ENCODE peak calls at places on chromosome 9, in five cellular contexts. One of them, this sample, is unnamed.

GRCh38 chr9:5617749-5618148 is 11.2 kb upstream of the RIC1 start:
- DNase-seq in ovary: no peak
- DNase-seq in esophagus squamous epithelium: no peak
- DNase-seq in neuronal stem cell: no peak
- DNase-seq in uterus: no peak
- DNase-seq in this sample: no peak

GRCh38 chr9:80619356-80619755 is 1047.6 kb downstream of the TLE4 start:
- DNase-seq in ovary: no peak
- DNase-seq in esophagus squamous epithelium: no peak
- DNase-seq in neuronal stem cell: no peak
- DNase-seq in uterus: no peak
- DNase-seq in this sample: no peak

GRCh38 chr9:101307524-101308213 is 77.1 kb downstream of the BAAT start:
- DNase-seq in esophagus squamous epithelium: no peak
- DNase-seq in neuronal stem cell: no peak
- DNase-seq in ovary: no peak
- DNase-seq in uterus: no peak
- DNase-seq in this sample: no peak

GRCh38 chr9:120324996-120325642 is 254.8 kb downstream of the CDK5RAP2 start:
- DNase-seq in esophagus squamous epithelium: no peak
- DNase-seq in neuronal stem cell: no peak
- DNase-seq in ovary: no peak
- DNase-seq in uterus: no peak
- DNase-seq in this sample: no peak

GRCh38 chr9:125878241-125878640 is 131.1 kb downstream of the PBX3 start:
- DNase-seq in neuronal stem cell: no peak
- DNase-seq in esophagus squamous epithelium: no peak
- DNase-seq in ovary: no peak
- DNase-seq in uterus: no peak
- DNase-seq in this sample: no peak

GRCh38 chr9:111872886-111873285 is 23.7 kb upstream of the UGCG start:
- DNase-seq in neuronal stem cell: no peak
- DNase-seq in ovary: no peak
- DNase-seq in esophagus squamous epithelium: no peak
- DNase-seq in uterus: no peak
- DNase-seq in this sample: no peak

GRCh38 chr9:37455884-37456647 is 9.2 kb downstream of the ZBTB5 start:
- DNase-seq in ovary: no peak
- DNase-seq in uterus: no peak
- DNase-seq in esophagus squamous epithelium: no peak
- DNase-seq in neuronal stem cell: no peak
- DNase-seq in this sample: no peak

GRCh38 chr9:10613413-10613812 is 611 bp upstream of the PTPRD start:
- DNase-seq in uterus: no peak
- DNase-seq in ovary: no peak
- DNase-seq in neuronal stem cell: no peak
- DNase-seq in esophagus squamous epithelium: no peak
- DNase-seq in this sample: no peak

GRCh38 chr9:109115931-109116541 is 3.7 kb downstream of the TMEM245 start:
- DNase-seq in ovary: peak
- DNase-seq in uterus: peak
- DNase-seq in neuronal stem cell: no peak
- DNase-seq in esophagus squamous epithelium: no peak
- DNase-seq in this sample: no peak

GRCh38 chr9:114433086-114433485 is 45.3 kb upstream of the AKNA start:
- DNase-seq in ovary: peak
- DNase-seq in uterus: no peak
- DNase-seq in neuronal stem cell: no peak
- DNase-seq in esophagus squamous epithelium: no peak
- DNase-seq in this sample: no peak

GRCh38 chr9:132062768-132063167 is 16.9 kb downstream of the MED27 start:
- DNase-seq in uterus: no peak
- DNase-seq in neuronal stem cell: no peak
- DNase-seq in ovary: no peak
- DNase-seq in esophagus squamous epithelium: no peak
- DNase-seq in this sample: no peak

GRCh38 chr9:68913054-68913453 is 100.9 kb downstream of the PRKACG start:
- DNase-seq in esophagus squamous epithelium: no peak
- DNase-seq in ovary: no peak
- DNase-seq in uterus: no peak
- DNase-seq in neuronal stem cell: no peak
- DNase-seq in this sample: no peak

GRCh38 chr9:26260238-26260637 is 582.0 kb upstream of the TUSC1 start:
- DNase-seq in neuronal stem cell: no peak
- DNase-seq in uterus: no peak
- DNase-seq in ovary: no peak
- DNase-seq in esophagus squamous epithelium: no peak
- DNase-seq in this sample: no peak

GRCh38 chr9:5629312-5630037 is 568 bp downstream of the RIC1 start:
- DNase-seq in neuronal stem cell: peak
- DNase-seq in esophagus squamous epithelium: no peak
- DNase-seq in uterus: no peak
- DNase-seq in ovary: peak
- DNase-seq in this sample: no peak

GRCh38 chr9:131194767-131195166 is 69.4 kb downstream of the NUP214 start:
- DNase-seq in ovary: no peak
- DNase-seq in neuronal stem cell: no peak
- DNase-seq in uterus: no peak
- DNase-seq in esophagus squamous epithelium: no peak
- DNase-seq in this sample: no peak

GRCh38 chr9:118262191-118262590 is 558.0 kb downstream of the TLR4 start:
- DNase-seq in ovary: no peak
- DNase-seq in uterus: no peak
- DNase-seq in esophagus squamous epithelium: no peak
- DNase-seq in neuronal stem cell: no peak
- DNase-seq in this sample: no peak

DNA sequence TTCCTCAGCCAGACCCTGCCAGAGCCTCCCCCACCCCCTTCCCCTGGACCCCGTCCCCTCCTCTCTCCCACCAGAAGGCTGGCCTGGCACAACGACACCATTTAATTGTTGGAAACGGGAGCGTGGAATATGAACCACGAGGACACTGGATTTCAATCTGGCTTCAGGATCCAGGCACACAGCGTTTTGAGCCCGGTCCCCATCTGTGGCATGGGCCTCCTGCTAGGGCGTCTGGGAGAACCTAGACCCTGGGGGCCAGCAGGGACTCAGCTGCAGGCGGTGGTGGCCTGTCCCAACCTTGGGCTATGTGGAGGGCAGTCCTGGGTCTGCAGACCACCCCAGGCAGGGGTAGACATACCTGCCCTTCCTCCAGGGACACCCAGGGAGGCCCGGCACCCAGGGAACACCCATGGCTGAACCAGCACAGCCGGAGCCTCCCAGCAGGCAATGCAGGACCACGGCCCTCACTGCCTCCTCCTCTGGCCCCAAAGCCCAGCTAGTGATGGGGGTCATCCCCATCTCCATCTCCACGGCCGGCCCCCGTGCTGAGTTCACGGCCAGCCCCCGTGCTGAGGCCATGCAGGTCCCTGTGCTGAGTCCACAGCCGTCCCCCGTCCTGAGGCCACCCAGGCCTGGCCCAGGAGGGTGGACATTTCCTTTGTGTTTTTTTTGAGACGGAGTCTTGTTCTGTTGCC is 18.4 kb upstream of the UBAC1 start:
- DNase-seq in neuronal stem cell: no peak
- DNase-seq in esophagus squamous epithelium: no peak
- DNase-seq in uterus: no peak
- DNase-seq in ovary: no peak
- DNase-seq in this sample: no peak
- H3K27ac ChIP-seq in neuronal stem cell: no peak
- H3K27ac ChIP-seq in esophagus squamous epithelium: no peak
- H3K27ac ChIP-seq in uterus: no peak
- H3K27ac ChIP-seq in ovary: no peak
- H3K27ac ChIP-seq in this sample: no peak

GRCh38 chr9:71627537-71627936 is 140.8 kb downstream of the CEMIP2 start:
- DNase-seq in esophagus squamous epithelium: no peak
- DNase-seq in uterus: no peak
- DNase-seq in ovary: no peak
- DNase-seq in neuronal stem cell: no peak
- DNase-seq in this sample: no peak

GRCh38 chr9:71628247-71628646 is 140.1 kb downstream of the CEMIP2 start:
- DNase-seq in esophagus squamous epithelium: no peak
- DNase-seq in uterus: no peak
- DNase-seq in ovary: no peak
- DNase-seq in neuronal stem cell: no peak
- DNase-seq in this sample: no peak

GRCh38 chr9:71632771-71633170 is 135.5 kb downstream of the CEMIP2 start:
- DNase-seq in neuronal stem cell: no peak
- DNase-seq in uterus: no peak
- DNase-seq in ovary: no peak
- DNase-seq in esophagus squamous epithelium: no peak
- DNase-seq in this sample: no peak

GRCh38 chr9:71629816-71630215 is 138.5 kb downstream of the CEMIP2 start:
- DNase-seq in ovary: no peak
- DNase-seq in uterus: no peak
- DNase-seq in esophagus squamous epithelium: no peak
- DNase-seq in neuronal stem cell: no peak
- DNase-seq in this sample: no peak

DNA sequence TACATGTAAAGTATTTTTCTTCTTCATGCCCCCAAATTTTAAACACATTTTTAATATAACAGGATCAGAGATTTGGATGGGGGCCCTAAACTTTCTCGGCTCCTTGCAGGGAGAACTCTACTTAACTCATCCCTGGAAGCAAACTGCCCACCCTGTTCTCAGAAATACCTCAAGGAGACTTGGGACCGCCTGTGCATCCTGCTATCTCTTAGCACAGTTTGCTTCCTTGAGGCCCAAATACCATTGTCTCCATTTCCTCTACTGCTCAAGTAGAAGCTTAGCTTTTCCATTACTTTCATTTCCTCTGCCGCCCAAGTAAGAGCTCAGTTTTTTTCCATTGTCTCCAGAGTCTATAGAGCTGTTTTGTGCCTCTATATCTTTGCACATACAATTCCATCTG is 137.9 kb downstream of the CEMIP2 start:
- DNase-seq in uterus: no peak
- DNase-seq in ovary: no peak
- DNase-seq in esophagus squamous epithelium: no peak
- DNase-seq in neuronal stem cell: no peak
- DNase-seq in this sample: no peak
- H3K27ac ChIP-seq in uterus: no peak
- H3K27ac ChIP-seq in ovary: no peak
- H3K27ac ChIP-seq in esophagus squamous epithelium: no peak
- H3K27ac ChIP-seq in neuronal stem cell: no peak
- H3K27ac ChIP-seq in this sample: no peak

GRCh38 chr9:91196103-91196761 is 165.5 kb downstream of the AUH start:
- DNase-seq in esophagus squamous epithelium: no peak
- DNase-seq in uterus: no peak
- DNase-seq in ovary: no peak
- DNase-seq in neuronal stem cell: no peak
- DNase-seq in this sample: no peak

GRCh38 chr9:91200692-91201336 is 160.9 kb downstream of the AUH start:
- DNase-seq in neuronal stem cell: no peak
- DNase-seq in ovary: no peak
- DNase-seq in esophagus squamous epithelium: no peak
- DNase-seq in uterus: no peak
- DNase-seq in this sample: no peak

GRCh38 chr9:91197232-91198181 is 164.2 kb downstream of the AUH start:
- DNase-seq in uterus: peak
- DNase-seq in ovary: peak
- DNase-seq in neuronal stem cell: no peak
- DNase-seq in esophagus squamous epithelium: no peak
- DNase-seq in this sample: peak

GRCh38 chr9:91199739-91200497 is 161.8 kb downstream of the AUH start:
- DNase-seq in esophagus squamous epithelium: no peak
- DNase-seq in neuronal stem cell: no peak
- DNase-seq in uterus: no peak
- DNase-seq in ovary: no peak
- DNase-seq in this sample: no peak

GRCh38 chr9:91198405-91198804 is 163.3 kb downstream of the AUH start:
- DNase-seq in esophagus squamous epithelium: no peak
- DNase-seq in ovary: no peak
- DNase-seq in neuronal stem cell: no peak
- DNase-seq in uterus: no peak
- DNase-seq in this sample: no peak
- H3K27ac ChIP-seq in esophagus squamous epithelium: peak
- H3K27ac ChIP-seq in ovary: no peak
- H3K27ac ChIP-seq in neuronal stem cell: no peak
- H3K27ac ChIP-seq in uterus: peak
- H3K27ac ChIP-seq in this sample: no peak

GRCh38 chr9:110538169-110538568 is 41.4 kb downstream of the SVEP1 start:
- DNase-seq in neuronal stem cell: no peak
- DNase-seq in uterus: no peak
- DNase-seq in ovary: no peak
- DNase-seq in esophagus squamous epithelium: no peak
- DNase-seq in this sample: no peak
- H3K27ac ChIP-seq in neuronal stem cell: no peak
- H3K27ac ChIP-seq in uterus: peak
- H3K27ac ChIP-seq in ovary: no peak
- H3K27ac ChIP-seq in esophagus squamous epithelium: peak
- H3K27ac ChIP-seq in this sample: no peak

GRCh38 chr9:19741178-19741577 is 47.7 kb downstream of the SLC24A2 start:
- DNase-seq in uterus: no peak
- DNase-seq in neuronal stem cell: no peak
- DNase-seq in esophagus squamous epithelium: no peak
- DNase-seq in ovary: no peak
- DNase-seq in this sample: no peak
- H3K27ac ChIP-seq in uterus: no peak
- H3K27ac ChIP-seq in neuronal stem cell: no peak
- H3K27ac ChIP-seq in esophagus squamous epithelium: no peak
- H3K27ac ChIP-seq in ovary: no peak
- H3K27ac ChIP-seq in this sample: no peak

GRCh38 chr9:94159069-94159915 is 75.0 kb downstream of the PTPDC1 start:
- DNase-seq in neuronal stem cell: no peak
- DNase-seq in esophagus squamous epithelium: no peak
- DNase-seq in uterus: no peak
- DNase-seq in ovary: no peak
- DNase-seq in this sample: no peak
- H3K27ac ChIP-seq in neuronal stem cell: no peak
- H3K27ac ChIP-seq in esophagus squamous epithelium: peak
- H3K27ac ChIP-seq in uterus: no peak
- H3K27ac ChIP-seq in ovary: no peak
- H3K27ac ChIP-seq in this sample: peak

GRCh38 chr9:31519826-31520225 is 864.6 kb upstream of the ACO1 start:
- DNase-seq in ovary: no peak
- DNase-seq in esophagus squamous epithelium: no peak
- DNase-seq in uterus: no peak
- DNase-seq in neuronal stem cell: no peak
- DNase-seq in this sample: no peak
- H3K27ac ChIP-seq in ovary: no peak
- H3K27ac ChIP-seq in esophagus squamous epithelium: no peak
- H3K27ac ChIP-seq in uterus: no peak
- H3K27ac ChIP-seq in neuronal stem cell: no peak
- H3K27ac ChIP-seq in this sample: no peak

This sample was measured in thoracic aorta.